ENCODE peak calls at places on chromosome 3, in ten cellular contexts. B, Q, L, T, R, O, F, N, H and C are unnamed samples.

GRCh38 chr3:52195823-52196331 is 2.1 kb upstream of the ALAS1 start:
- DNase-seq in B (peak; percentile 22), Q (no peak), L (no peak), T (no peak), R (peak; percentile 80), O (no peak), F (no peak), N (peak; percentile 51), H (no peak), C (no peak)

GRCh38 chr3:125644036-125645025 is 49.0 kb upstream of the OSBPL11 start:
- DNase-seq in B (no peak), Q (peak; percentile 72), L (no peak), T (no peak), R (peak; percentile 41), O (no peak), F (peak; percentile 17), N (no peak), H (no peak), C (no peak)

GRCh38 chr3:196688349-196688748 is 23.7 kb downstream of the CEP19 start:
- DNase-seq in B (peak; percentile 64), Q (no peak), L (no peak), T (no peak), R (peak; percentile 99), O (no peak), F (no peak), N (peak; percentile 86), H (no peak), C (no peak)

GRCh38 chr3:39705351-39705900 is 104.0 kb upstream of the MYRIP start:
- DNase-seq in B (no peak), Q (no peak), L (no peak), T (no peak), R (peak; percentile 42), O (no peak), F (no peak), N (no peak), H (no peak), C (no peak)

GRCh38 chr3:113431811-113432210 is 9.5 kb downstream of the CFAP44 start:
- DNase-seq in B (no peak), Q (no peak), L (no peak), T (no peak), R (peak; percentile 4), O (no peak), F (no peak), N (no peak), H (no peak), C (no peak)

GRCh38 chr3:42873216-42873982 is 2.3 kb downstream of the CYP8B1 start:
- DNase-seq in B (no peak), Q (no peak), L (no peak), T (no peak), R (no peak), O (no peak), F (no peak), N (no peak), H (no peak), C (no peak)

GRCh38 chr3:137796993-137797392 is 32.9 kb downstream of the SOX14 start:
- DNase-seq in B (no peak), Q (no peak), L (no peak), T (no peak), R (no peak), O (no peak), F (no peak), N (no peak), H (peak; percentile 46), C (no peak)

GRCh38 chr3:108298056-108298455 is 1.7 kb downstream of the HHLA2 start:
- DNase-seq in B (no peak), Q (no peak), L (no peak), T (no peak), R (no peak), O (no peak), F (no peak), N (no peak), H (no peak), C (no peak)

GRCh38 chr3:11251807-11252176 is 20.4 kb upstream of the ATG7 start:
- DNase-seq in B (no peak), Q (no peak), L (no peak), T (no peak), R (no peak), O (no peak), F (no peak), N (no peak), H (no peak), C (no peak)